ENCODE peak calls at places on chromosomes 2 and 18, in seven cellular contexts. S is activated CD8-positive, alpha-beta memory T cell treated with anti-CD3 and anti-CD28 coated beads for 1 hour; J is EL; F is H54; L is NCI-H510A treated with DMSO at 0.1 percent for 48 hours; Z is HAP-1; E is GM23248. U is an unnamed sample.

GRCh38 chr2:69141081-69141480 is 128.1 kb downstream of the ANTXR1 start:
- DNase-seq in S (no peak), J (no peak), F (no peak), L (no peak), Z (no peak), E (no peak), U (no peak)

GRCh38 chr2:234690569-234691225 is 193.8 kb upstream of the ARL4C start:
- DNase-seq in S (no peak), J (no peak), F (no peak), L (peak; percentile 81), Z (peak; percentile 53), E (peak; percentile 13), U (no peak)

GRCh38 chr2:12164689-12165088 is 418.3 kb downstream of the LPIN1 start:
- DNase-seq in S (no peak), J (no peak), F (no peak), L (no peak), Z (no peak), E (no peak), U (no peak)

GRCh38 chr2:95333888-95334338 is 36.8 kb downstream of the KCNIP3 start:
- DNase-seq in S (no peak), J (peak; percentile 98), F (peak; percentile 65), L (peak; percentile 2), Z (no peak), E (peak; percentile 98), U (no peak)

GRCh38 chr2:31286961-31287550 is 53.1 kb downstream of the EHD3 start:
- DNase-seq in S (no peak), J (peak; percentile 73), F (no peak), L (no peak), Z (no peak), E (peak; percentile 37), U (no peak)

GRCh38 chr2:215839816-215840215 is 173.5 kb downstream of the MREG start:
- DNase-seq in S (no peak), J (no peak), F (no peak), L (no peak), Z (peak; percentile 8), E (no peak), U (no peak)

GRCh38 chr2:191012845-191013616 is 940 bp downstream of the STAT1 start:
- DNase-seq in S (no peak), J (no peak), F (no peak), L (no peak), Z (no peak), E (peak; percentile 58), U (no peak)

GRCh38 chr2:10575566-10576300 is 114.0 kb downstream of the NOL10 start:
- DNase-seq in S (no peak), J (peak; percentile 90), F (peak; percentile 57), L (no peak), Z (no peak), E (peak; percentile 87), U (no peak)

GRCh38 chr18:741931-742512 is 29.6 kb upstream of the ENOSF1 start:
- DNase-seq in S (no peak), J (peak; percentile 34), F (peak; percentile 10), L (peak; percentile 45), Z (no peak), E (peak; percentile 68), U (no peak)

GRCh38 chr2:43718530-43719124 is 42.4 kb upstream of the C1GALT1C1L start:
- DNase-seq in S (no peak), J (no peak), F (no peak), L (no peak), Z (no peak), E (no peak), U (no peak)

GRCh38 chr2:121888189-121888557 is 132.7 kb downstream of the TSN start:
- DNase-seq in S (no peak), J (no peak), F (peak; percentile 30), L (no peak), Z (peak; percentile 56), E (no peak), U (no peak)

GRCh38 chr2:85712849-85713612 is 18.9 kb downstream of the GNLY start:
- DNase-seq in S (no peak), J (peak; percentile 23), F (no peak), L (no peak), Z (no peak), E (peak; percentile 87), U (no peak)

GRCh38 chr18:36709315-36709714 is 119.5 kb downstream of the TPGS2 start:
- DNase-seq in S (no peak), J (no peak), F (no peak), L (no peak), Z (no peak), E (no peak), U (no peak)

GRCh38 chr2:37523861-37524362 is 147.5 kb downstream of the CDC42EP3 start:
- DNase-seq in S (no peak), J (peak; percentile 31), F (no peak), L (no peak), Z (no peak), E (peak; percentile 83), U (no peak)

GRCh38 chr2:67215636-67216035 is 181.5 kb upstream of the ETAA1 start:
- DNase-seq in S (no peak), J (no peak), F (no peak), L (no peak), Z (no peak), E (no peak), U (no peak)

GRCh38 chr18:60358516-60358915 is 14.1 kb downstream of the MC4R start:
- DNase-seq in S (no peak), J (peak; percentile 67), F (no peak), L (no peak), Z (no peak), E (peak; percentile 40), U (no peak)

GRCh38 chr18:22203035-22203434 is 33.6 kb downstream of the GATA6 start:
- DNase-seq in S (no peak), J (no peak), F (no peak), L (no peak), Z (no peak), E (no peak), U (no peak)

GRCh38 chr18:6509417-6510198 is 94.9 kb upstream of the L3MBTL4 start:
- DNase-seq in S (no peak), J (peak; percentile 10), F (no peak), L (no peak), Z (no peak), E (no peak), U (no peak)

GRCh38 chr2:33458248-33458819 is 18.1 kb upstream of the RASGRP3 start:
- DNase-seq in S (no peak), J (no peak), F (no peak), L (no peak), Z (no peak), E (no peak), U (no peak)

GRCh38 chr18:23784811-23785245 is 95.6 kb downstream of the LAMA3 start:
- DNase-seq in S (no peak), J (peak; percentile 86), F (peak; percentile 15), L (no peak), Z (no peak), E (peak; percentile 86), U (no peak)

U was measured in neuronal stem cell.